ENCODE peak calls at places on chromosomes 16 and 17, in six cellular contexts. One of them, this sample, is unnamed.

GRCh38 chr16:15988268-15989013 is 39.0 kb downstream of the ABCC1 start:
- DNase-seq in EH: peak
- DNase-seq in GM23338: no peak
- DNase-seq in progenitor cell of endocrine pancreas: no peak
- DNase-seq in activated CD4-positive, alpha-beta T cell treated with anti-CD3 and anti-CD28 coated beads, Interleukin-2, amount 10 ng/mL, durations not matched to agents 7 days and 5 days: no peak
- DNase-seq in omental fat pad: no peak
- DNase-seq in this sample: no peak

GRCh38 chr16:7456221-7456620 is 123.6 kb downstream of the RBFOX1 start:
- DNase-seq in EH: no peak
- DNase-seq in GM23338: no peak
- DNase-seq in progenitor cell of endocrine pancreas: no peak
- DNase-seq in activated CD4-positive, alpha-beta T cell treated with anti-CD3 and anti-CD28 coated beads, Interleukin-2, amount 10 ng/mL, durations not matched to agents 7 days and 5 days: no peak
- DNase-seq in omental fat pad: no peak
- DNase-seq in this sample: no peak

GRCh38 chr17:75822119-75822799 is 21.9 kb downstream of the UNC13D start:
- DNase-seq in EH: no peak
- DNase-seq in GM23338: no peak
- DNase-seq in progenitor cell of endocrine pancreas: no peak
- DNase-seq in activated CD4-positive, alpha-beta T cell treated with anti-CD3 and anti-CD28 coated beads, Interleukin-2, amount 10 ng/mL, durations not matched to agents 7 days and 5 days: peak
- DNase-seq in omental fat pad: no peak
- DNase-seq in this sample: no peak

GRCh38 chr16:64403352-64403751 is 718.5 kb downstream of the CDH11 start:
- DNase-seq in EH: no peak
- DNase-seq in GM23338: no peak
- DNase-seq in progenitor cell of endocrine pancreas: no peak
- DNase-seq in activated CD4-positive, alpha-beta T cell treated with anti-CD3 and anti-CD28 coated beads, Interleukin-2, amount 10 ng/mL, durations not matched to agents 7 days and 5 days: no peak
- DNase-seq in omental fat pad: no peak
- DNase-seq in this sample: no peak

GRCh38 chr16:11011326-11011725 is 67.0 kb downstream of the CLEC16A start:
- DNase-seq in EH: no peak
- DNase-seq in GM23338: no peak
- DNase-seq in progenitor cell of endocrine pancreas: no peak
- DNase-seq in activated CD4-positive, alpha-beta T cell treated with anti-CD3 and anti-CD28 coated beads, Interleukin-2, amount 10 ng/mL, durations not matched to agents 7 days and 5 days: no peak
- DNase-seq in omental fat pad: no peak
- DNase-seq in this sample: no peak

GRCh38 chr16:30349695-30350094 is 5.4 kb downstream of the CD2BP2 start:
- DNase-seq in EH: no peak
- DNase-seq in GM23338: no peak
- DNase-seq in progenitor cell of endocrine pancreas: no peak
- DNase-seq in activated CD4-positive, alpha-beta T cell treated with anti-CD3 and anti-CD28 coated beads, Interleukin-2, amount 10 ng/mL, durations not matched to agents 7 days and 5 days: no peak
- DNase-seq in omental fat pad: no peak
- DNase-seq in this sample: no peak

GRCh38 chr17:16131593-16131992 is 83.7 kb downstream of the NCOR1 start:
- DNase-seq in EH: no peak
- DNase-seq in GM23338: no peak
- DNase-seq in progenitor cell of endocrine pancreas: no peak
- DNase-seq in activated CD4-positive, alpha-beta T cell treated with anti-CD3 and anti-CD28 coated beads, Interleukin-2, amount 10 ng/mL, durations not matched to agents 7 days and 5 days: no peak
- DNase-seq in omental fat pad: no peak
- DNase-seq in this sample: no peak

GRCh38 chr17:71437176-71437575 is 683.6 kb upstream of the SOX9 start:
- DNase-seq in EH: peak
- DNase-seq in GM23338: no peak
- DNase-seq in progenitor cell of endocrine pancreas: no peak
- DNase-seq in activated CD4-positive, alpha-beta T cell treated with anti-CD3 and anti-CD28 coated beads, Interleukin-2, amount 10 ng/mL, durations not matched to agents 7 days and 5 days: no peak
- DNase-seq in omental fat pad: no peak
- DNase-seq in this sample: no peak

GRCh38 chr17:58200024-58200633 is 7.6 kb downstream of the EPX start:
- DNase-seq in EH: peak
- DNase-seq in GM23338: peak
- DNase-seq in progenitor cell of endocrine pancreas: peak
- DNase-seq in activated CD4-positive, alpha-beta T cell treated with anti-CD3 and anti-CD28 coated beads, Interleukin-2, amount 10 ng/mL, durations not matched to agents 7 days and 5 days: peak
- DNase-seq in omental fat pad: no peak
- DNase-seq in this sample: peak

GRCh38 chr17:35155246-35155645 is 7.6 kb downstream of the UNC45B start:
- DNase-seq in EH: no peak
- DNase-seq in GM23338: no peak
- DNase-seq in progenitor cell of endocrine pancreas: no peak
- DNase-seq in activated CD4-positive, alpha-beta T cell treated with anti-CD3 and anti-CD28 coated beads, Interleukin-2, amount 10 ng/mL, durations not matched to agents 7 days and 5 days: no peak
- DNase-seq in omental fat pad: no peak
- DNase-seq in this sample: no peak

GRCh38 chr17:56699186-56699895 is 105.8 kb downstream of the NOG start:
- DNase-seq in EH: peak
- DNase-seq in GM23338: peak
- DNase-seq in progenitor cell of endocrine pancreas: no peak
- DNase-seq in activated CD4-positive, alpha-beta T cell treated with anti-CD3 and anti-CD28 coated beads, Interleukin-2, amount 10 ng/mL, durations not matched to agents 7 days and 5 days: no peak
- DNase-seq in omental fat pad: no peak
- DNase-seq in this sample: peak

GRCh38 chr17:11273596-11273995 is 32.6 kb downstream of the SHISA6 start:
- DNase-seq in EH: no peak
- DNase-seq in GM23338: no peak
- DNase-seq in progenitor cell of endocrine pancreas: no peak
- DNase-seq in activated CD4-positive, alpha-beta T cell treated with anti-CD3 and anti-CD28 coated beads, Interleukin-2, amount 10 ng/mL, durations not matched to agents 7 days and 5 days: no peak
- DNase-seq in omental fat pad: no peak
- DNase-seq in this sample: no peak

GRCh38 chr16:23280483-23280967 is 21.6 kb upstream of the SCNN1B start:
- DNase-seq in EH: peak
- DNase-seq in GM23338: no peak
- DNase-seq in progenitor cell of endocrine pancreas: no peak
- DNase-seq in activated CD4-positive, alpha-beta T cell treated with anti-CD3 and anti-CD28 coated beads, Interleukin-2, amount 10 ng/mL, durations not matched to agents 7 days and 5 days: no peak
- DNase-seq in omental fat pad: no peak
- DNase-seq in this sample: peak

GRCh38 chr16:2160915-2161551 is 5.5 kb downstream of the TRAF7 start:
- DNase-seq in EH: peak
- DNase-seq in GM23338: no peak
- DNase-seq in progenitor cell of endocrine pancreas: no peak
- DNase-seq in activated CD4-positive, alpha-beta T cell treated with anti-CD3 and anti-CD28 coated beads, Interleukin-2, amount 10 ng/mL, durations not matched to agents 7 days and 5 days: no peak
- DNase-seq in omental fat pad: no peak
- DNase-seq in this sample: no peak

GRCh38 chr16:65120811-65121721 is 797 bp downstream of the CDH11 start:
- DNase-seq in EH: peak
- DNase-seq in GM23338: peak
- DNase-seq in progenitor cell of endocrine pancreas: peak
- DNase-seq in activated CD4-positive, alpha-beta T cell treated with anti-CD3 and anti-CD28 coated beads, Interleukin-2, amount 10 ng/mL, durations not matched to agents 7 days and 5 days: no peak
- DNase-seq in omental fat pad: no peak
- DNase-seq in this sample: no peak

GRCh38 chr17:28177351-28177750 is 134.9 kb downstream of the NLK start:
- DNase-seq in EH: no peak
- DNase-seq in GM23338: peak
- DNase-seq in progenitor cell of endocrine pancreas: no peak
- DNase-seq in activated CD4-positive, alpha-beta T cell treated with anti-CD3 and anti-CD28 coated beads, Interleukin-2, amount 10 ng/mL, durations not matched to agents 7 days and 5 days: no peak
- DNase-seq in omental fat pad: no peak
- DNase-seq in this sample: no peak

GRCh38 chr17:59607817-59608403 is 11.8 kb upstream of the CLTC start:
- DNase-seq in EH: no peak
- DNase-seq in GM23338: peak
- DNase-seq in progenitor cell of endocrine pancreas: no peak
- DNase-seq in activated CD4-positive, alpha-beta T cell treated with anti-CD3 and anti-CD28 coated beads, Interleukin-2, amount 10 ng/mL, durations not matched to agents 7 days and 5 days: peak
- DNase-seq in omental fat pad: no peak
- DNase-seq in this sample: no peak

GRCh38 chr16:22313141-22313781 is 16.1 kb downstream of the POLR3E start:
- DNase-seq in EH: no peak
- DNase-seq in GM23338: no peak
- DNase-seq in progenitor cell of endocrine pancreas: no peak
- DNase-seq in activated CD4-positive, alpha-beta T cell treated with anti-CD3 and anti-CD28 coated beads, Interleukin-2, amount 10 ng/mL, durations not matched to agents 7 days and 5 days: no peak
- DNase-seq in omental fat pad: no peak
- DNase-seq in this sample: no peak

GRCh38 chr16:23213831-23214230 is 31.3 kb downstream of the SCNN1G start:
- DNase-seq in EH: no peak
- DNase-seq in GM23338: no peak
- DNase-seq in progenitor cell of endocrine pancreas: no peak
- DNase-seq in activated CD4-positive, alpha-beta T cell treated with anti-CD3 and anti-CD28 coated beads, Interleukin-2, amount 10 ng/mL, durations not matched to agents 7 days and 5 days: no peak
- DNase-seq in omental fat pad: no peak
- DNase-seq in this sample: no peak

GRCh38 chr16:84555418-84556196 is 51.1 kb upstream of the MEAK7 start:
- DNase-seq in EH: no peak
- DNase-seq in GM23338: peak
- DNase-seq in progenitor cell of endocrine pancreas: no peak
- DNase-seq in activated CD4-positive, alpha-beta T cell treated with anti-CD3 and anti-CD28 coated beads, Interleukin-2, amount 10 ng/mL, durations not matched to agents 7 days and 5 days: peak
- DNase-seq in omental fat pad: no peak
- DNase-seq in this sample: no peak

GRCh38 chr16:2799205-2799851 is 1.1 kb downstream of the PRSS41 start:
- DNase-seq in EH: no peak
- DNase-seq in GM23338: no peak
- DNase-seq in progenitor cell of endocrine pancreas: no peak
- DNase-seq in activated CD4-positive, alpha-beta T cell treated with anti-CD3 and anti-CD28 coated beads, Interleukin-2, amount 10 ng/mL, durations not matched to agents 7 days and 5 days: no peak
- DNase-seq in omental fat pad: no peak
- DNase-seq in this sample: no peak

GRCh38 chr17:66339563-66339962 is 37.1 kb downstream of the PRKCA start:
- DNase-seq in EH: no peak
- DNase-seq in GM23338: no peak
- DNase-seq in progenitor cell of endocrine pancreas: no peak
- DNase-seq in activated CD4-positive, alpha-beta T cell treated with anti-CD3 and anti-CD28 coated beads, Interleukin-2, amount 10 ng/mL, durations not matched to agents 7 days and 5 days: no peak
- DNase-seq in omental fat pad: no peak
- DNase-seq in this sample: no peak

GRCh38 chr17:81334987-81335386 is 39.9 kb upstream of the SLC38A10 start:
- DNase-seq in EH: no peak
- DNase-seq in GM23338: no peak
- DNase-seq in progenitor cell of endocrine pancreas: no peak
- DNase-seq in activated CD4-positive, alpha-beta T cell treated with anti-CD3 and anti-CD28 coated beads, Interleukin-2, amount 10 ng/mL, durations not matched to agents 7 days and 5 days: no peak
- DNase-seq in omental fat pad: no peak
- DNase-seq in this sample: no peak

This sample was measured in RWPE1.